ENCODE peak calls at places on chromosomes 13 and 19, in five cellular contexts. One of them, this sample, is unnamed.

GRCh38 chr13:44842158-44842557 is 147.1 kb downstream of the NUFIP1 start:
- DNase-seq in IMR-90: peak; percentile 81
- DNase-seq in breast epithelium: no peak
- DNase-seq in tibial artery: no peak
- DNase-seq in transverse colon: no peak
- DNase-seq in this sample: no peak

GRCh38 chr19:33094504-33095067 is 13.6 kb downstream of the GPATCH1 start:
- DNase-seq in IMR-90: no peak
- DNase-seq in breast epithelium: no peak
- DNase-seq in tibial artery: no peak
- DNase-seq in transverse colon: no peak
- DNase-seq in this sample: no peak

GRCh38 chr13:106241974-106242373 is 293.5 kb downstream of the EFNB2 start:
- DNase-seq in IMR-90: peak; percentile 2
- DNase-seq in breast epithelium: no peak
- DNase-seq in tibial artery: no peak
- DNase-seq in transverse colon: no peak
- DNase-seq in this sample: no peak

GRCh38 chr13:76884571-76885202 is 1.5 kb downstream of the KCTD12 start:
- DNase-seq in IMR-90: peak; percentile 20
- DNase-seq in breast epithelium: no peak
- DNase-seq in tibial artery: no peak
- DNase-seq in transverse colon: no peak
- DNase-seq in this sample: peak; percentile 17

GRCh38 chr13:96968027-96968426 is 26.2 kb downstream of the OXGR1 start:
- DNase-seq in IMR-90: no peak
- DNase-seq in breast epithelium: no peak
- DNase-seq in tibial artery: no peak
- DNase-seq in transverse colon: no peak
- DNase-seq in this sample: no peak

GRCh38 chr13:76917096-76917495 is 30.9 kb upstream of the KCTD12 start:
- DNase-seq in IMR-90: peak; percentile 16
- DNase-seq in breast epithelium: no peak
- DNase-seq in tibial artery: no peak
- DNase-seq in transverse colon: no peak
- DNase-seq in this sample: no peak

GRCh38 chr13:95243207-95243606 is 58.0 kb downstream of the ABCC4 start:
- DNase-seq in IMR-90: no peak
- DNase-seq in breast epithelium: no peak
- DNase-seq in tibial artery: no peak
- DNase-seq in transverse colon: no peak
- DNase-seq in this sample: no peak

GRCh38 chr13:52399708-52400107 is 6.3 kb downstream of the THSD1 start:
- DNase-seq in IMR-90: peak; percentile 41
- DNase-seq in breast epithelium: no peak
- DNase-seq in tibial artery: no peak
- DNase-seq in transverse colon: no peak
- DNase-seq in this sample: no peak

GRCh38 chr13:40430234-40430633 is 236.2 kb downstream of the FOXO1 start:
- DNase-seq in IMR-90: no peak
- DNase-seq in breast epithelium: no peak
- DNase-seq in tibial artery: no peak
- DNase-seq in transverse colon: no peak
- DNase-seq in this sample: no peak

GRCh38 chr13:104011505-104012270 is 945.5 kb upstream of the SLC10A2 start:
- DNase-seq in IMR-90: no peak
- DNase-seq in breast epithelium: no peak
- DNase-seq in tibial artery: no peak
- DNase-seq in transverse colon: no peak
- DNase-seq in this sample: no peak

GRCh38 chr19:36719687-36720556 is 32.5 kb downstream of the ZNF567 start:
- DNase-seq in IMR-90: no peak
- DNase-seq in breast epithelium: no peak
- DNase-seq in tibial artery: no peak
- DNase-seq in transverse colon: no peak
- DNase-seq in this sample: no peak

GRCh38 chr13:93963266-93964131 is 516.0 kb downstream of the DCT start:
- DNase-seq in IMR-90: peak; percentile 61
- DNase-seq in breast epithelium: no peak
- DNase-seq in tibial artery: no peak
- DNase-seq in transverse colon: no peak
- DNase-seq in this sample: no peak

GRCh38 chr19:19474950-19475781 is 40.2 kb downstream of the TSSK6 start:
- DNase-seq in IMR-90: no peak
- DNase-seq in breast epithelium: no peak
- DNase-seq in tibial artery: no peak
- DNase-seq in transverse colon: no peak
- DNase-seq in this sample: no peak

GRCh38 chr19:16405797-16406196 is 66.0 kb downstream of the EPS15L1 start:
- DNase-seq in IMR-90: no peak
- DNase-seq in breast epithelium: no peak
- DNase-seq in tibial artery: no peak
- DNase-seq in transverse colon: no peak
- DNase-seq in this sample: no peak

GRCh38 chr19:2064788-2065524 is 13.9 kb upstream of the MKNK2 start:
- DNase-seq in IMR-90: no peak
- DNase-seq in breast epithelium: peak; percentile 59
- DNase-seq in tibial artery: peak; percentile 87
- DNase-seq in transverse colon: no peak
- DNase-seq in this sample: no peak

GRCh38 chr13:83215627-83216026 is 666.6 kb downstream of the SLITRK1 start:
- DNase-seq in IMR-90: peak; percentile 81
- DNase-seq in breast epithelium: no peak
- DNase-seq in tibial artery: no peak
- DNase-seq in transverse colon: no peak
- DNase-seq in this sample: no peak

GRCh38 chr13:82688400-82688999 is 1193.8 kb downstream of the SLITRK1 start:
- DNase-seq in IMR-90: peak; percentile 2
- DNase-seq in breast epithelium: no peak
- DNase-seq in tibial artery: no peak
- DNase-seq in transverse colon: no peak
- DNase-seq in this sample: no peak

GRCh38 chr13:90541346-90541745 is 806.1 kb upstream of the MIR17HG start:
- DNase-seq in IMR-90: no peak
- DNase-seq in breast epithelium: no peak
- DNase-seq in tibial artery: no peak
- DNase-seq in transverse colon: no peak
- DNase-seq in this sample: no peak

GRCh38 chr13:83622422-83622784 is 259.9 kb downstream of the SLITRK1 start:
- DNase-seq in IMR-90: peak; percentile 28
- DNase-seq in breast epithelium: no peak
- DNase-seq in tibial artery: no peak
- DNase-seq in transverse colon: no peak
- DNase-seq in this sample: no peak

GRCh38 chr13:70253411-70253810 is 145.2 kb upstream of the KLHL1 start:
- DNase-seq in IMR-90: no peak
- DNase-seq in breast epithelium: no peak
- DNase-seq in tibial artery: no peak
- DNase-seq in transverse colon: no peak
- DNase-seq in this sample: no peak

GRCh38 chr13:20769091-20769490 is 4.7 kb downstream of the EEF1AKMT1 start:
- DNase-seq in IMR-90: no peak
- DNase-seq in breast epithelium: no peak
- DNase-seq in tibial artery: no peak
- DNase-seq in transverse colon: no peak
- DNase-seq in this sample: no peak

GRCh38 chr19:2969104-2969504 is 8.3 kb upstream of the TLE6 start:
- DNase-seq in IMR-90: no peak
- DNase-seq in breast epithelium: no peak
- DNase-seq in tibial artery: no peak
- DNase-seq in transverse colon: peak; percentile 33
- DNase-seq in this sample: peak; percentile 77

DNA sequence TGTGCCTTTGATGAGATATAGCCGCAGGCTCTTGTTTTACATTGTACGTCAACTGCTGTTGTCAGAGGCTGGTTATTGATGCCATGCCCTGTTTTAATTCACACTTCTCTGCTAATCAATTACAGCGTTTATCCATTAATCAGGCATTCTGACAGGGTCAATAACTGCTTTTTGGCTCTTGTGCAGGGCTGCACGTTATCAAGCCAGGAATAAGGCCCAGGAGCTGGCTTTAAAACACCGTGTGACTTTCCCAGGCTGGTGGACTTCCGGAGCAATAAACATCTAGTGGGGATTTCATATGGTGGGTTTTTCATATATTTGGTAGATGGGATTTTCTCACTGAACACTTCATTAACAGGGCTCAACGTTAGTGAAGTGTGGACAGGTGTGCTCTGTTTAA is 221.7 kb downstream of the TM9SF2 start:
- DNase-seq in IMR-90: no peak
- DNase-seq in breast epithelium: no peak
- DNase-seq in tibial artery: no peak
- DNase-seq in transverse colon: no peak
- DNase-seq in this sample: no peak
- H3K4me1 ChIP-seq in IMR-90: no peaks in the 10 kb centered on the region
- H3K4me1 ChIP-seq in breast epithelium: no peaks in the 10 kb centered on the region
- H3K4me1 ChIP-seq in tibial artery: no peaks in the 10 kb centered on the region
- H3K4me1 ChIP-seq in transverse colon: no peaks in the 10 kb centered on the region
- H3K4me1 ChIP-seq in this sample: no peaks in the 10 kb centered on the region

GRCh38 chr19:10226376-10227214 is 4.5 kb downstream of the S1PR2 start:
- DNase-seq in IMR-90: peak; percentile 95
- DNase-seq in breast epithelium: peak; percentile 62
- DNase-seq in tibial artery: peak; percentile 79
- DNase-seq in transverse colon: peak; percentile 58
- DNase-seq in this sample: peak; percentile 92
- H3K27ac ChIP-seq in IMR-90: peak overlapping the region; percentile 95
- H3K27ac ChIP-seq in breast epithelium: peak overlapping the region; percentile 92
- H3K27ac ChIP-seq in tibial artery: peak overlapping the region; percentile 27
- H3K27ac ChIP-seq in transverse colon: peak overlapping the region; percentile 89
- H3K27ac ChIP-seq in this sample: peak overlapping the region; percentile 89

DNA sequence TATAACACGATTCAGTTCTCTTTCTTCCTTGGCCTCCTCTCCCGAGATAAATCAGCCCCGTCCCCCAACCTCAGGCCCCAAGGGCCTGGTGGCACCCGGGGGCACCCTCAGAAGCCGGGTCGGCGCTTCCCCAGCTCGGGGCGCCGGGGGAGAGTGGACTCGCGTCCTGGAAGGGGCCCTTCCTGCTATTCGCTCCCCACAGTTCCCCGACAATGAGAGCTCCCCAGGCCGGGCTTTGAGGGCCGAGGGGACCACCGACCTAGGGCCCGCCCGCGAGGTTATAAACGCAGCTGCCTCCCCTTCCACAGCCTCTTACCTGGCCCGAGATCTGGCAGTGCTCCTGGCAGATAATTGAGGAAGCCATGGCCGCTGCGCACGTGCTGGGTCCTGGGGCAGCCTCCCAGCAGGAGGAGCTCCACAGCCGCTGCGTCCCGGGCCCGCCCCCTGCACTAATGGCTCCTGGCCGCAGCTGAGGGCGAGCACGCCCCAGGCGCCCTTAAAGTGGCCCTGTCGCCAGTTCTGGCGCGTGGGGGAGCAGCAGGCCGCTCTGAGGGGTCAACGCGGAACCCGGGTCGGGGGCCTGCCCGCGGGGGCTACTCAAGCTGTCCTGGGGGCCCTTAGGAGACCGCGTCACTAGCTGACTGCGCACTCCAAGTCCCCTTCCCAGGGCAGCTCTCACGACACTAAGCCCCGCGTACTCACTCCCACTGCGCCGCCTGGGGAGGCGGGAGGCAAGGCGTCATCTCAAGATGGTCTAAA is at the start of gene SOHLH2:
- DNase-seq in IMR-90: no peak
- DNase-seq in breast epithelium: no peak
- DNase-seq in tibial artery: no peak
- DNase-seq in transverse colon: no peak
- DNase-seq in this sample: no peak
- H3K9me3 ChIP-seq in IMR-90: no peaks in the 10 kb centered on the region
- H3K9me3 ChIP-seq in breast epithelium: peaks cover 4% of the 10 kb centered on the region
- H3K9me3 ChIP-seq in tibial artery: no peaks in the 10 kb centered on the region
- H3K9me3 ChIP-seq in transverse colon: no peaks in the 10 kb centered on the region
- H3K9me3 ChIP-seq in this sample: no peaks in the 10 kb centered on the region

DNA sequence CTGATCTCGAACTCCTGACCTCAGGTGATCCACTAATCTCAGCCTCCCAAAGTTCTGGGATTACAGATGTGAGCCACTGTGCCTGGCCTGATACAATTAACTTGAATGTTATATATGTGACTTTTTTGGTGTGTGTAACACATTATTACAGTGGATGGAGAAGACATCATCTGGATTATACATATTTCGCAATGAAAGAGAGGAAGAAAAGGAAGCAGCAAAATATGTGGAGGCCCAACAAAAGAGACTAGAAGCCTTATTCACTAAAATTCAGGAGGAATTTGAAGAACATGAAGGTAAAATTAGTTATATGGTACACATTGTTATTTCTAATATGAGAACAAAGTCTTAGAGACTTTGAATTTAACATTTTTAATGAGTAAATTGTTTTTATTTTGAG is 55.5 kb downstream of the BRCA2 start:
- DNase-seq in IMR-90: no peak
- DNase-seq in breast epithelium: no peak
- DNase-seq in tibial artery: no peak
- DNase-seq in transverse colon: no peak
- DNase-seq in this sample: no peak
- H3K4me1 ChIP-seq in IMR-90: no peaks in the 10 kb centered on the region
- H3K4me1 ChIP-seq in breast epithelium: no peaks in the 10 kb centered on the region
- H3K4me1 ChIP-seq in tibial artery: no peaks in the 10 kb centered on the region
- H3K4me1 ChIP-seq in transverse colon: no peaks in the 10 kb centered on the region
- H3K4me1 ChIP-seq in this sample: no peaks in the 10 kb centered on the region

GRCh38 chr19:45396389-45397260 is 8.2 kb downstream of the PPP1R13L start:
- DNase-seq in IMR-90: no peak
- DNase-seq in breast epithelium: no peak
- DNase-seq in tibial artery: no peak
- DNase-seq in transverse colon: no peak
- DNase-seq in this sample: no peak

GRCh38 chr19:45391346-45391745 is 13.5 kb downstream of the PPP1R13L start:
- DNase-seq in IMR-90: peak; percentile 18
- DNase-seq in breast epithelium: no peak
- DNase-seq in tibial artery: no peak
- DNase-seq in transverse colon: no peak
- DNase-seq in this sample: no peak

GRCh38 chr19:45395524-45396388 is 9.1 kb downstream of the PPP1R13L start:
- DNase-seq in IMR-90: no peak
- DNase-seq in breast epithelium: no peak
- DNase-seq in tibial artery: no peak
- DNase-seq in transverse colon: no peak
- DNase-seq in this sample: no peak

DNA sequence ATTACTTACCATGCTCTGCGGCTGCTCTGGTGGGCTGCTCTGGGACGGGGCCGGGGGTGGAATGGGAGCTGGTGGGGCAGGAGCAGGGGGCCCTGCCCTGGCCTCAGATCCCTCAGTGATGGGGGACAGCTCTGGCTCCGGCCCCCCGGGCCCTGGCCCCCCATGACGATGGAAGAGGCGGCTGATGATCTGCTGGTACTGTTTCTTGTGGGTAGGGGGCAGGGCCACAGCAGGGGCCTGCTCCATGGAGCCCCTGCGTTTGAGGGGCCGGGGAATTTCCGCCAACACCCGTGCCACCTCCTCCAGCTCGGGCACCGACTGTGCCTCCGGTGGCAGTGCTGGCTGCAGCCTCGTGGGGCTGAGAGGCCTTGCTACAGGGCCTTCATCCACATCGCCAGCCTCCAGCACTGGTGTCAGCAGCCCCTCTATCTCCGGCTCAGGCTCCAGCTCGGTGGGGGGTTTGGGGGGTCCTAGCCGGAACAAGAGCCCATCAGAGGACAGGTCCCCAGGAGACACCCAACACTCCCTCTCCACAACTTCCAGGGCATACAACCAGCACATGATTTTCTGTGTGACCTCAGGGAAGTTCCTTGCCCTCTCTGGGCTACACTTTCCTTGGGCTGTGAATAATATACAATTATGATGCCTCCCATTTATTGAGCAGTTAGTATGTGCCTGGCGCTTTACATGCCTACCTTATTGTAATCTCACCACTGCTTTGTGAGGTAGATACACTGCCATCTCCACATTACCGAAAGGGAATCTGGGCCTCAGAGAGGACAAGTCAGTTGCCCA is 12.8 kb downstream of the PPP1R13L start:
- DNase-seq in IMR-90: no peak
- DNase-seq in breast epithelium: no peak
- DNase-seq in tibial artery: no peak
- DNase-seq in transverse colon: no peak
- DNase-seq in this sample: no peak
- H3K27ac ChIP-seq in IMR-90: no peak overlapping the region
- H3K27ac ChIP-seq in breast epithelium: no peak overlapping the region
- H3K27ac ChIP-seq in tibial artery: no peak overlapping the region
- H3K27ac ChIP-seq in transverse colon: no peak overlapping the region
- H3K27ac ChIP-seq in this sample: no peak overlapping the region